ENCODE peak calls at places on chromosomes 3 and 15, in ten cellular contexts. One of them, this sample, is unnamed.

GRCh38 chr3:148532326-148532725 is 165.4 kb upstream of the AGTR1 start:
- DNase-seq in NCI-H1417: no peak
- DNase-seq in nucleus accumbens: no peak
- DNase-seq in NCI-H526: no peak
- DNase-seq in NB4: peak
- DNase-seq in D341Med: no peak
- DNase-seq in stomach: no peak
- DNase-seq in NCI-H1105: no peak
- DNase-seq in fibroblast of pulmonary artery: peak
- DNase-seq in SJSA1: no peak
- DNase-seq in this sample: no peak

GRCh38 chr15:73081321-73081958 is 29.2 kb downstream of the NEO1 start:
- DNase-seq in D341Med: no peak
- DNase-seq in SJSA1: no peak
- DNase-seq in fibroblast of pulmonary artery: peak
- DNase-seq in NCI-H1417: peak
- DNase-seq in NB4: peak
- DNase-seq in NCI-H526: peak
- DNase-seq in nucleus accumbens: no peak
- DNase-seq in stomach: no peak
- DNase-seq in NCI-H1105: peak
- DNase-seq in this sample: peak

GRCh38 chr15:63939531-63940130 is 105.9 kb upstream of the HERC1 start:
- DNase-seq in NB4: no peak
- DNase-seq in NCI-H1105: no peak
- DNase-seq in D341Med: peak
- DNase-seq in nucleus accumbens: no peak
- DNase-seq in stomach: peak
- DNase-seq in SJSA1: no peak
- DNase-seq in NCI-H526: no peak
- DNase-seq in fibroblast of pulmonary artery: peak
- DNase-seq in NCI-H1417: no peak
- DNase-seq in this sample: peak

GRCh38 chr15:101258238-101259144 is 6.6 kb upstream of the CHSY1 start:
- DNase-seq in fibroblast of pulmonary artery: peak
- DNase-seq in NB4: peak
- DNase-seq in NCI-H1417: peak
- DNase-seq in NCI-H526: peak
- DNase-seq in stomach: peak
- DNase-seq in nucleus accumbens: peak
- DNase-seq in NCI-H1105: peak
- DNase-seq in D341Med: peak
- DNase-seq in SJSA1: no peak
- DNase-seq in this sample: no peak

GRCh38 chr3:53776494-53777101 is 69.6 kb downstream of the CHDH start:
- DNase-seq in NB4: no peak
- DNase-seq in stomach: no peak
- DNase-seq in SJSA1: no peak
- DNase-seq in nucleus accumbens: no peak
- DNase-seq in D341Med: no peak
- DNase-seq in NCI-H1417: no peak
- DNase-seq in fibroblast of pulmonary artery: no peak
- DNase-seq in NCI-H1105: no peak
- DNase-seq in NCI-H526: no peak
- DNase-seq in this sample: no peak

GRCh38 chr15:55683366-55683765 is 59.6 kb downstream of the PRTG start:
- DNase-seq in SJSA1: no peak
- DNase-seq in D341Med: peak
- DNase-seq in NCI-H526: no peak
- DNase-seq in NB4: no peak
- DNase-seq in stomach: no peak
- DNase-seq in fibroblast of pulmonary artery: peak
- DNase-seq in NCI-H1417: no peak
- DNase-seq in NCI-H1105: no peak
- DNase-seq in nucleus accumbens: no peak
- DNase-seq in this sample: no peak

GRCh38 chr3:112470791-112471190 is 28.5 kb downstream of the BTLA start:
- DNase-seq in NCI-H1417: no peak
- DNase-seq in SJSA1: no peak
- DNase-seq in NCI-H526: no peak
- DNase-seq in fibroblast of pulmonary artery: peak
- DNase-seq in nucleus accumbens: no peak
- DNase-seq in stomach: no peak
- DNase-seq in NCI-H1105: no peak
- DNase-seq in D341Med: no peak
- DNase-seq in NB4: no peak
- DNase-seq in this sample: no peak

GRCh38 chr3:184349563-184350470 is 11.6 kb downstream of the CLCN2 start:
- DNase-seq in NCI-H526: no peak
- DNase-seq in nucleus accumbens: no peak
- DNase-seq in NCI-H1417: no peak
- DNase-seq in fibroblast of pulmonary artery: no peak
- DNase-seq in stomach: no peak
- DNase-seq in NCI-H1105: no peak
- DNase-seq in D341Med: no peak
- DNase-seq in SJSA1: no peak
- DNase-seq in NB4: no peak
- DNase-seq in this sample: no peak

GRCh38 chr3:101011086-101011485 is 17.9 kb upstream of the ABI3BP start:
- DNase-seq in stomach: no peak
- DNase-seq in nucleus accumbens: no peak
- DNase-seq in fibroblast of pulmonary artery: no peak
- DNase-seq in NCI-H1417: no peak
- DNase-seq in NCI-H1105: no peak
- DNase-seq in D341Med: no peak
- DNase-seq in SJSA1: no peak
- DNase-seq in NB4: no peak
- DNase-seq in NCI-H526: no peak
- DNase-seq in this sample: no peak

GRCh38 chr3:194300936-194301335 is 50.2 kb downstream of the CPN2 start:
- DNase-seq in NCI-H526: no peak
- DNase-seq in NCI-H1417: no peak
- DNase-seq in SJSA1: no peak
- DNase-seq in NCI-H1105: no peak
- DNase-seq in NB4: peak
- DNase-seq in D341Med: no peak
- DNase-seq in fibroblast of pulmonary artery: no peak
- DNase-seq in nucleus accumbens: no peak
- DNase-seq in stomach: no peak
- DNase-seq in this sample: no peak

GRCh38 chr3:31732548-31732947 is 199.8 kb downstream of the STT3B start:
- DNase-seq in NCI-H1105: peak
- DNase-seq in NCI-H1417: no peak
- DNase-seq in stomach: no peak
- DNase-seq in fibroblast of pulmonary artery: no peak
- DNase-seq in D341Med: no peak
- DNase-seq in NB4: no peak
- DNase-seq in nucleus accumbens: no peak
- DNase-seq in SJSA1: no peak
- DNase-seq in NCI-H526: no peak
- DNase-seq in this sample: no peak

GRCh38 chr3:27224197-27224596 is 145.0 kb downstream of the NEK10 start:
- DNase-seq in SJSA1: no peak
- DNase-seq in stomach: no peak
- DNase-seq in D341Med: no peak
- DNase-seq in NCI-H526: no peak
- DNase-seq in NCI-H1417: no peak
- DNase-seq in NB4: no peak
- DNase-seq in nucleus accumbens: no peak
- DNase-seq in fibroblast of pulmonary artery: peak
- DNase-seq in NCI-H1105: no peak
- DNase-seq in this sample: no peak

GRCh38 chr15:44397869-44398268 is 29.6 kb upstream of the CTDSPL2 start:
- DNase-seq in NCI-H526: no peak
- DNase-seq in NCI-H1105: no peak
- DNase-seq in NB4: no peak
- DNase-seq in SJSA1: no peak
- DNase-seq in stomach: no peak
- DNase-seq in fibroblast of pulmonary artery: no peak
- DNase-seq in D341Med: no peak
- DNase-seq in nucleus accumbens: no peak
- DNase-seq in NCI-H1417: no peak
- DNase-seq in this sample: no peak

GRCh38 chr15:62389887-62390792 is 225.1 kb upstream of the C2CD4B start:
- DNase-seq in SJSA1: peak
- DNase-seq in NCI-H1105: peak
- DNase-seq in NCI-H526: peak
- DNase-seq in stomach: peak
- DNase-seq in D341Med: peak
- DNase-seq in fibroblast of pulmonary artery: peak
- DNase-seq in nucleus accumbens: peak
- DNase-seq in NCI-H1417: peak
- DNase-seq in NB4: peak
- DNase-seq in this sample: no peak

GRCh38 chr3:146277953-146278631 is 27.2 kb upstream of the PLSCR4 start:
- DNase-seq in D341Med: no peak
- DNase-seq in NCI-H1417: no peak
- DNase-seq in stomach: no peak
- DNase-seq in fibroblast of pulmonary artery: peak
- DNase-seq in nucleus accumbens: no peak
- DNase-seq in NB4: no peak
- DNase-seq in NCI-H1105: no peak
- DNase-seq in SJSA1: no peak
- DNase-seq in NCI-H526: no peak
- DNase-seq in this sample: no peak

GRCh38 chr15:67096536-67097294 is 31.3 kb downstream of the SMAD3 start:
- DNase-seq in D341Med: no peak
- DNase-seq in SJSA1: no peak
- DNase-seq in NB4: peak
- DNase-seq in nucleus accumbens: no peak
- DNase-seq in NCI-H526: no peak
- DNase-seq in stomach: no peak
- DNase-seq in NCI-H1105: no peak
- DNase-seq in NCI-H1417: no peak
- DNase-seq in fibroblast of pulmonary artery: no peak
- DNase-seq in this sample: no peak

GRCh38 chr3:11808231-11808630 is 38.5 kb downstream of the TAMM41 start:
- DNase-seq in nucleus accumbens: no peak
- DNase-seq in stomach: no peak
- DNase-seq in SJSA1: no peak
- DNase-seq in NB4: no peak
- DNase-seq in D341Med: no peak
- DNase-seq in NCI-H526: no peak
- DNase-seq in fibroblast of pulmonary artery: no peak
- DNase-seq in NCI-H1105: no peak
- DNase-seq in NCI-H1417: no peak
- DNase-seq in this sample: no peak

GRCh38 chr3:11214451-11214987 is 57.7 kb upstream of the ATG7 start:
- DNase-seq in stomach: no peak
- DNase-seq in nucleus accumbens: no peak
- DNase-seq in D341Med: no peak
- DNase-seq in NCI-H526: no peak
- DNase-seq in NB4: no peak
- DNase-seq in NCI-H1105: no peak
- DNase-seq in fibroblast of pulmonary artery: no peak
- DNase-seq in NCI-H1417: no peak
- DNase-seq in SJSA1: no peak
- DNase-seq in this sample: no peak

GRCh38 chr3:151383111-151383510 is 1.4 kb downstream of the P2RY12 start:
- DNase-seq in D341Med: no peak
- DNase-seq in NB4: no peak
- DNase-seq in NCI-H1417: no peak
- DNase-seq in nucleus accumbens: no peak
- DNase-seq in NCI-H526: no peak
- DNase-seq in stomach: no peak
- DNase-seq in fibroblast of pulmonary artery: no peak
- DNase-seq in SJSA1: no peak
- DNase-seq in NCI-H1105: no peak
- DNase-seq in this sample: no peak

GRCh38 chr3:37768107-37768809 is 93.4 kb upstream of the CTDSPL start:
- DNase-seq in NCI-H1105: peak
- DNase-seq in stomach: peak
- DNase-seq in D341Med: no peak
- DNase-seq in fibroblast of pulmonary artery: peak
- DNase-seq in nucleus accumbens: no peak
- DNase-seq in NCI-H1417: peak
- DNase-seq in NB4: no peak
- DNase-seq in NCI-H526: peak
- DNase-seq in SJSA1: no peak
- DNase-seq in this sample: no peak

GRCh38 chr3:27633224-27633545 is 88.9 kb downstream of the EOMES start:
- DNase-seq in NCI-H526: peak
- DNase-seq in NB4: peak
- DNase-seq in fibroblast of pulmonary artery: peak
- DNase-seq in NCI-H1417: peak
- DNase-seq in stomach: no peak
- DNase-seq in D341Med: no peak
- DNase-seq in nucleus accumbens: no peak
- DNase-seq in NCI-H1105: no peak
- DNase-seq in SJSA1: peak
- DNase-seq in this sample: no peak

GRCh38 chr15:90047956-90048575 is 46.9 kb downstream of the ZNF710 start:
- DNase-seq in SJSA1: no peak
- DNase-seq in fibroblast of pulmonary artery: no peak
- DNase-seq in NCI-H1105: no peak
- DNase-seq in nucleus accumbens: no peak
- DNase-seq in NCI-H1417: no peak
- DNase-seq in NCI-H526: no peak
- DNase-seq in NB4: no peak
- DNase-seq in stomach: peak
- DNase-seq in D341Med: no peak
- DNase-seq in this sample: no peak

GRCh38 chr3:14301558-14301957 is 100.8 kb upstream of the SLC6A6 start:
- DNase-seq in NB4: peak
- DNase-seq in D341Med: no peak
- DNase-seq in nucleus accumbens: no peak
- DNase-seq in NCI-H1417: no peak
- DNase-seq in NCI-H1105: no peak
- DNase-seq in SJSA1: no peak
- DNase-seq in NCI-H526: no peak
- DNase-seq in fibroblast of pulmonary artery: peak
- DNase-seq in stomach: no peak
- DNase-seq in this sample: no peak

This sample was measured in epithelial cell of proximal tubule.